ENCODE peak calls at places on chromosomes 5 and 9, in seven cellular contexts. X is activated CD8-positive, alpha-beta memory T cell treated with anti-CD3 and anti-CD28 coated beads for 4 hours; D is AG08396; G is fibroblast of villous mesenchyme; V is head of caudate nucleus; Q is activated T-cell treated with anti-CD3 and anti-CD28 coated beads for 1 hour; T is stimulated activated CD8-positive, alpha-beta memory T cell treated with anti-CD3 and anti-CD28 coated beads, Interleukin-7, amount 100 ng/mL, for 1 hour. B is an unnamed sample.

GRCh38 chr5:170463426-170463825 is 40.4 kb upstream of the KCNIP1 start:
- DNase-seq in X (no peak), V (no peak), T (no peak), D (no peak), G (no peak), Q (no peak), B (no peak)

GRCh38 chr9:34380511-34381315 is 4.0 kb upstream of the MYORG start:
- DNase-seq in X (peak), Q (peak), D (peak), T (peak), G (peak), V (peak), B (peak)

GRCh38 chr9:68530618-68531017 is 10.1 kb downstream of the TMEM252 start:
- DNase-seq in D (no peak), G (peak), X (no peak), V (no peak), Q (no peak), T (no peak), B (no peak)

GRCh38 chr9:79883073-79883645 is 311.4 kb downstream of the TLE4 start:
- DNase-seq in G (no peak), T (peak), D (no peak), X (peak), Q (peak), V (no peak), B (no peak)

GRCh38 chr5:36156124-36156601 is 4.3 kb downstream of the SKP2 start:
- DNase-seq in G (peak), X (no peak), D (peak), Q (no peak), T (no peak), V (no peak), B (no peak)

GRCh38 chr9:20732118-20732517 is 48.1 kb downstream of the FOCAD start:
- DNase-seq in V (no peak), G (peak), T (no peak), Q (no peak), D (no peak), X (no peak), B (no peak)

GRCh38 chr5:58842851-58843250 is 260.0 kb downstream of the RAB3C start:
- DNase-seq in Q (no peak), V (no peak), T (no peak), G (peak), X (no peak), D (no peak), B (no peak)

GRCh38 chr5:172544371-172545120 is 90.2 kb upstream of the SH3PXD2B start:
- DNase-seq in X (no peak), G (no peak), T (no peak), Q (no peak), D (no peak), V (no peak), B (no peak)

GRCh38 chr9:131181091-131181681 is 55.8 kb downstream of the NUP214 start:
- DNase-seq in T (no peak), D (no peak), V (no peak), X (no peak), G (no peak), Q (no peak), B (no peak)

GRCh38 chr5:154523704-154524103 is 45.7 kb upstream of the HAND1 start:
- DNase-seq in D (no peak), T (no peak), V (no peak), G (peak), Q (no peak), X (no peak), B (no peak)

GRCh38 chr5:77210091-77211012 is at the start of gene PDE8B:
- DNase-seq in G (no peak), Q (no peak), T (no peak), X (no peak), D (peak), V (peak), B (no peak)

GRCh38 chr5:80507663-80508062 is 19.8 kb downstream of the FAM151B start:
- DNase-seq in X (no peak), Q (no peak), V (no peak), D (no peak), T (no peak), G (no peak), B (no peak)

GRCh38 chr9:116494815-116495634 is 192.1 kb upstream of the TRIM32 start:
- DNase-seq in D (no peak), V (peak), T (no peak), Q (peak), G (no peak), X (no peak), B (no peak)

GRCh38 chr5:125196479-125197183 is 450.2 kb upstream of the ZNF608 start:
- DNase-seq in Q (no peak), T (no peak), X (no peak), D (no peak), V (no peak), G (peak), B (no peak)

GRCh38 chr5:68494771-68495170 is 279.2 kb downstream of the PIK3R1 start:
- DNase-seq in T (no peak), G (no peak), V (no peak), X (no peak), D (no peak), Q (no peak), B (no peak)

GRCh38 chr9:121737481-121737931 is 86.1 kb downstream of the DAB2IP start:
- DNase-seq in D (no peak), V (no peak), X (no peak), G (no peak), T (no peak), Q (no peak), B (no peak)

GRCh38 chr5:141637266-141637692 is 482 bp downstream of the RELL2 start:
- DNase-seq in X (no peak), G (no peak), V (peak), T (no peak), D (peak), Q (peak), B (no peak)

GRCh38 chr9:100088202-100088601 is 10.6 kb downstream of the ERP44 start:
- DNase-seq in Q (no peak), V (no peak), D (no peak), G (no peak), X (no peak), T (no peak), B (no peak)

GRCh38 chr5:128842241-128842640 is 123.0 kb upstream of the SLC27A6 start:
- DNase-seq in D (no peak), X (no peak), Q (no peak), G (peak), V (no peak), T (no peak), B (no peak)

GRCh38 chr9:35553670-35554543 is 51.2 kb upstream of the TESK1 start:
- DNase-seq in D (peak), Q (no peak), X (no peak), G (peak), T (no peak), V (peak), B (peak)

GRCh38 chr5:17355585-17356346 is 138.3 kb downstream of the BASP1 start:
- DNase-seq in X (no peak), T (no peak), V (no peak), Q (no peak), G (peak), D (peak), B (no peak)

GRCh38 chr9:86041331-86041741 is 58.0 kb downstream of the GOLM1 start:
- DNase-seq in G (peak), X (no peak), Q (no peak), T (no peak), V (no peak), D (peak), B (no peak)

GRCh38 chr9:113537227-113537810 is 73.8 kb downstream of the RGS3 start:
- DNase-seq in X (no peak), T (no peak), G (no peak), Q (no peak), V (no peak), D (no peak), B (no peak)

GRCh38 chr5:110401881-110402280 is 324.6 kb downstream of the TMEM232 start:
- DNase-seq in T (no peak), D (no peak), X (no peak), G (peak), V (no peak), Q (no peak), B (no peak)

GRCh38 chr9:105117111-105117682 is 127.3 kb upstream of the SLC44A1 start:
- DNase-seq in X (no peak), V (no peak), T (no peak), Q (no peak), D (no peak), G (no peak), B (no peak)

GRCh38 chr5:10334830-10335229 is 18.7 kb upstream of the MARCHF6 start:
- DNase-seq in V (no peak), Q (no peak), T (no peak), X (no peak), D (no peak), G (no peak), B (no peak)

GRCh38 chr5:140113180-140113698 is 670 bp upstream of the PURA start:
- DNase-seq in X (no peak), Q (no peak), D (no peak), G (no peak), T (no peak), V (peak), B (no peak)

GRCh38 chr5:40486437-40487270 is 193.1 kb upstream of the PTGER4 start:
- DNase-seq in T (no peak), Q (peak), D (no peak), V (no peak), G (no peak), X (peak), B (no peak)

GRCh38 chr5:106849266-106849665 is 821.5 kb downstream of the EFNA5 start:
- DNase-seq in Q (no peak), D (no peak), V (no peak), T (no peak), G (no peak), X (no peak), B (no peak)

GRCh38 chr9:33430942-33431341 is 16.5 kb downstream of the AQP3 start:
- DNase-seq in X (no peak), V (no peak), G (no peak), T (no peak), D (no peak), Q (no peak), B (no peak)

GRCh38 chr5:132883261-132883834 is 9.9 kb downstream of the LEAP2 start:
- DNase-seq in Q (no peak), D (peak), T (no peak), V (peak), G (peak), X (no peak), B (peak)

GRCh38 chr5:41286696-41287095 is 73.4 kb upstream of the C6 start:
- DNase-seq in X (no peak), G (no peak), D (no peak), V (no peak), T (no peak), Q (no peak), B (no peak)

GRCh38 chr9:111467778-111468367 is 16.3 kb downstream of the ECPAS start:
- DNase-seq in D (no peak), X (no peak), G (no peak), Q (no peak), T (no peak), V (no peak), B (no peak)

GRCh38 chr5:78961743-78962142 is 23.4 kb downstream of the ARSB start:
- DNase-seq in D (no peak), V (no peak), G (no peak), X (no peak), Q (no peak), T (no peak), B (no peak)

GRCh38 chr5:154138701-154139100 is 51.8 kb upstream of the GALNT10 start:
- DNase-seq in T (no peak), Q (no peak), D (no peak), V (peak), X (no peak), G (no peak), B (no peak)

GRCh38 chr5:36688722-36689121 is 82.3 kb downstream of the SLC1A3 start:
- DNase-seq in T (no peak), X (no peak), G (peak), D (no peak), V (no peak), Q (no peak), B (no peak)

GRCh38 chr9:129701549-129701948 is 36.1 kb downstream of the PRRX2 start:
- DNase-seq in G (no peak), D (no peak), T (no peak), Q (no peak), V (no peak), X (no peak), B (no peak)

GRCh38 chr9:113541019-113541900 is 77.7 kb downstream of the RGS3 start:
- DNase-seq in Q (no peak), V (peak), G (peak), X (no peak), D (peak), T (no peak), B (no peak)

GRCh38 chr9:8644571-8644970 is 845.0 kb upstream of the DMAC1 start:
- DNase-seq in D (no peak), G (no peak), V (no peak), Q (no peak), X (no peak), T (no peak), B (no peak)

GRCh38 chr9:129391215-129391614 is 213.2 kb upstream of the IER5L start:
- DNase-seq in D (no peak), V (peak), Q (no peak), G (no peak), X (no peak), T (no peak), B (no peak)